ENCODE peak calls at places on chromosomes 12 and 14, in ten cellular contexts. W, H, F, G, P, D, V, N, C and O are unnamed samples.

GRCh38 chr12:116954700-116955381 is 44.1 kb downstream of the FBXW8 start:
- DNase-seq in G (no peak), C (no peak), H (no peak), W (no peak), D (no peak), P (no peak), F (no peak), N (no peak), V (no peak), O (no peak)

GRCh38 chr12:6096527-6096926 is 27.9 kb downstream of the VWF start:
- DNase-seq in H (no peak), F (no peak), W (no peak), P (no peak), D (no peak), G (no peak), C (no peak), N (no peak), V (no peak), O (no peak)

GRCh38 chr14:23931705-23932314 is 21.8 kb upstream of the DHRS4 start:
- DNase-seq in C (no peak), F (no peak), P (no peak), G (no peak), D (no peak), V (no peak), N (no peak), H (no peak), W (no peak), O (no peak)

GRCh38 chr14:40987481-40987880 is 619.2 kb upstream of the LRFN5 start:
- DNase-seq in H (peak; percentile 12), V (no peak), F (no peak), G (no peak), P (no peak), C (no peak), W (no peak), N (no peak), D (no peak), O (no peak)

GRCh38 chr12:124616394-124617343 is 49.3 kb upstream of the NCOR2 start:
- DNase-seq in G (no peak), F (no peak), P (no peak), D (no peak), N (no peak), W (no peak), V (no peak), H (no peak), C (no peak), O (no peak)

GRCh38 chr14:36517242-36518030 is 2.6 kb downstream of the NKX2-1 start:
- DNase-seq in V (no peak), P (no peak), G (no peak), D (no peak), C (no peak), F (no peak), W (no peak), H (no peak), N (no peak), O (no peak)

GRCh38 chr14:86221755-86222154 is 691.8 kb downstream of the FLRT2 start:
- DNase-seq in P (no peak), V (no peak), F (no peak), H (no peak), C (no peak), D (no peak), N (peak; percentile 12), G (no peak), W (no peak), O (peak; percentile 18)

GRCh38 chr14:76181546-76181945 is 29.8 kb downstream of the GPATCH2L start:
- DNase-seq in D (no peak), C (no peak), P (no peak), N (no peak), V (no peak), F (no peak), G (no peak), W (no peak), H (peak; percentile 17), O (no peak)

GRCh38 chr14:105884808-105885281 is 358.5 kb downstream of the TMEM121 start:
- DNase-seq in N (no peak), W (no peak), F (no peak), D (no peak), V (no peak), P (no peak), G (no peak), C (no peak), H (no peak), O (no peak)

GRCh38 chr12:1534708-1535107 is 59.7 kb downstream of the FBXL14 start:
- DNase-seq in G (no peak), F (no peak), C (no peak), W (no peak), H (no peak), V (no peak), P (no peak), N (no peak), D (no peak), O (no peak)

GRCh38 chr14:102182901-102183619 is 43.4 kb downstream of the WDR20 start:
- DNase-seq in G (peak; percentile 20), F (no peak), N (no peak), H (peak; percentile 60), W (no peak), V (no peak), C (no peak), D (no peak), P (peak; percentile 20), O (peak; percentile 83)

GRCh38 chr12:34392741-34393085 is 370.4 kb downstream of the ALG10 start:
- DNase-seq in C (no peak), G (no peak), F (no peak), N (no peak), H (no peak), W (no peak), P (no peak), D (no peak), V (no peak), O (no peak)

GRCh38 chr12:120687570-120688289 is 781 bp downstream of the MLEC start:
- DNase-seq in V (no peak), C (no peak), F (peak; percentile 18), H (peak; percentile 29), P (no peak), D (peak; percentile 39), G (no peak), N (no peak), W (no peak), O (no peak)

GRCh38 chr14:58166005-58166983 is 14.3 kb upstream of the ARMH4 start:
- DNase-seq in G (peak; percentile 87), D (no peak), W (peak; percentile 66), F (peak; percentile 66), H (peak; percentile 81), C (peak; percentile 78), N (peak; percentile 87), V (peak; percentile 67), P (peak; percentile 81), O (peak; percentile 76)

GRCh38 chr12:23659151-23659550 is 290.3 kb downstream of the SOX5 start:
- DNase-seq in P (no peak), C (no peak), D (no peak), G (no peak), N (no peak), H (no peak), V (no peak), F (no peak), W (no peak), O (no peak)

GRCh38 chr12:114659084-114659483 is 24.9 kb downstream of the TBX3 start:
- DNase-seq in N (no peak), C (no peak), W (no peak), F (no peak), V (no peak), G (no peak), H (no peak), P (no peak), D (no peak), O (no peak)